ENCODE peak calls at places on chromosome 18, in five cellular contexts. G, W, J, Z and V are unnamed samples.

GRCh38 chr18:58091099-58091611 is 47.1 kb downstream of the NEDD4L start:
- DNase-seq in G (no peak), W (peak), J (no peak), Z (no peak), V (no peak)

GRCh38 chr18:55586841-55587240 is 1.2 kb downstream of the TCF4 start:
- DNase-seq in G (peak), W (no peak), J (no peak), Z (no peak), V (no peak)

GRCh38 chr18:6782861-6783260 is 53.3 kb downstream of the ARHGAP28 start:
- DNase-seq in G (no peak), W (no peak), J (no peak), Z (no peak), V (no peak)

GRCh38 chr18:49621301-49621700 is 59.4 kb downstream of the LIPG start:
- DNase-seq in G (no peak), W (no peak), J (no peak), Z (no peak), V (no peak)

GRCh38 chr18:68267583-68267982 is 447.3 kb downstream of the TMX3 start:
- DNase-seq in G (peak), W (no peak), J (no peak), Z (no peak), V (no peak)

GRCh38 chr18:11119962-11120361 is 29.4 kb downstream of the PIEZO2 start:
- DNase-seq in G (no peak), W (no peak), J (no peak), Z (no peak), V (no peak)

GRCh38 chr18:6751207-6751606 is 21.7 kb downstream of the ARHGAP28 start:
- DNase-seq in G (no peak), W (no peak), J (no peak), Z (no peak), V (no peak)

GRCh38 chr18:32383040-32383819 is 87.5 kb downstream of the GAREM1 start:
- DNase-seq in G (peak), W (no peak), J (no peak), Z (no peak), V (no peak)

GRCh38 chr18:52152036-52152435 is 188.0 kb upstream of the DCC start:
- DNase-seq in G (no peak), W (no peak), J (no peak), Z (no peak), V (no peak)

GRCh38 chr18:26579941-26580618 is 31.7 kb upstream of the KCTD1 start:
- DNase-seq in G (no peak), W (peak), J (no peak), Z (no peak), V (no peak)

DNA sequence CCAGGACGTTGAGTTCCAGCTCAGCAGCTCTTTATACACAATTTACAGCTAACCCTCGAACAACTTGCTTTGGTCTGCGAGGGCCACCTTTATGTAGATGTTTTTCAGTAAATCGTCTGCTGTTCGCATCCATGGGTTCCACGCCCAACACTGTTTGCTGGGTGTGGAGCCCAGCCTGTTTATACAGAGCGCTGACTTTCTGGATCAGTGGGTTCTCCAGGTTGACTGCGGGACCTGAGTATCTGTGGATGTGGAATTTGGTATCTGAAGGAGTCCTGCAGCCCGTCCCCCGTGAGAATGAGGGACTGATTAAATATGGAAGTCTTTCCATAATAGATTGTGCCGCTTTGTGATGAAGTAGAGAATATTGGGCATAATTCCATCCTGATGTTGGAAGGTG is 2.9 kb downstream of the CTDP1 start:
- DNase-seq in G (no peak), W (no peak), J (no peak), Z (no peak), V (no peak)
- H3K27ac ChIP-seq in G (no peak), W (no peak), J (no peak), Z (no peak), V (peak)

GRCh38 chr18:78153362-78153761 is 826.3 kb upstream of the SALL3 start:
- DNase-seq in G (no peak), W (no peak), J (no peak), Z (no peak), V (no peak)

GRCh38 chr18:78150590-78150989 is 829.0 kb upstream of the SALL3 start:
- DNase-seq in G (no peak), W (no peak), J (no peak), Z (no peak), V (no peak)

GRCh38 chr18:78154444-78154843 is 825.2 kb upstream of the SALL3 start:
- DNase-seq in G (no peak), W (no peak), J (no peak), Z (no peak), V (no peak)

GRCh38 chr18:78151234-78151633 is 828.4 kb upstream of the SALL3 start:
- DNase-seq in G (no peak), W (no peak), J (no peak), Z (no peak), V (no peak)

GRCh38 chr18:78151948-78152725 is 827.5 kb upstream of the SALL3 start:
- DNase-seq in G (no peak), W (no peak), J (no peak), Z (no peak), V (no peak)
- H3K27ac ChIP-seq in G (no peak), W (no peak), J (no peak), Z (no peak), V (no peak)

GRCh38 chr18:8124232-8125146 is 484.7 kb upstream of the RAB12 start:
- DNase-seq in G (no peak), W (no peak), J (no peak), Z (no peak), V (no peak)

GRCh38 chr18:8117008-8117376 is 492.2 kb upstream of the RAB12 start:
- DNase-seq in G (peak), W (no peak), J (no peak), Z (no peak), V (no peak)

GRCh38 chr18:8121942-8122480 is 487.2 kb upstream of the RAB12 start:
- DNase-seq in G (peak), W (no peak), J (no peak), Z (no peak), V (no peak)

GRCh38 chr18:8116346-8117007 is 492.8 kb upstream of the RAB12 start:
- DNase-seq in G (peak), W (no peak), J (peak), Z (no peak), V (no peak)

DNA sequence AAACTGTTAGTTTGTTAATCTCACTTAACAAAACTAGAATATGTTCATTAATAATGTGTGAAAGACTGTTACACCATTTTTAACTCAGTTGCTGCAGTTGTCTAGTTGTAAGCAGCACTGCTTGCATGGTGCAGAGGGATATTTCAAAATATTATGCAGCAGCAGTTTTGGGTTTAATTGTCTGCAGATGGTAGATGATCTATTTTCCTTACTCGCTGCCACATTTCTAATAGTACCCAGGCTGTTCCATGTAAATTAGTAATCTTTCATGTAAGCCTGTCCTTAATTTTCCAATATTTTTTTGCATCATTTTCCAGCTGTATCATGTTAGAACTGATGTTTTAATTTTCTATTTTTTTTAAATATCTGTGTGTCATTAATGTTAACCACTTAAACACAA is 488.1 kb upstream of the RAB12 start:
- DNase-seq in G (no peak), W (no peak), J (no peak), Z (no peak), V (no peak)
- H3K27ac ChIP-seq in G (no peak), W (no peak), J (no peak), Z (no peak), V (no peak)

GRCh38 chr18:73647391-73647790 is 500.2 kb downstream of the FBXO15 start:
- DNase-seq in G (peak), W (no peak), J (no peak), Z (no peak), V (no peak)

GRCh38 chr18:73653836-73654235 is 493.8 kb downstream of the FBXO15 start:
- DNase-seq in G (no peak), W (no peak), J (no peak), Z (no peak), V (no peak)

GRCh38 chr18:73653251-73653650 is 494.4 kb downstream of the FBXO15 start:
- DNase-seq in G (no peak), W (no peak), J (no peak), Z (no peak), V (no peak)
- H3K27ac ChIP-seq in G (no peak), W (no peak), J (no peak), Z (no peak), V (no peak)

DNA sequence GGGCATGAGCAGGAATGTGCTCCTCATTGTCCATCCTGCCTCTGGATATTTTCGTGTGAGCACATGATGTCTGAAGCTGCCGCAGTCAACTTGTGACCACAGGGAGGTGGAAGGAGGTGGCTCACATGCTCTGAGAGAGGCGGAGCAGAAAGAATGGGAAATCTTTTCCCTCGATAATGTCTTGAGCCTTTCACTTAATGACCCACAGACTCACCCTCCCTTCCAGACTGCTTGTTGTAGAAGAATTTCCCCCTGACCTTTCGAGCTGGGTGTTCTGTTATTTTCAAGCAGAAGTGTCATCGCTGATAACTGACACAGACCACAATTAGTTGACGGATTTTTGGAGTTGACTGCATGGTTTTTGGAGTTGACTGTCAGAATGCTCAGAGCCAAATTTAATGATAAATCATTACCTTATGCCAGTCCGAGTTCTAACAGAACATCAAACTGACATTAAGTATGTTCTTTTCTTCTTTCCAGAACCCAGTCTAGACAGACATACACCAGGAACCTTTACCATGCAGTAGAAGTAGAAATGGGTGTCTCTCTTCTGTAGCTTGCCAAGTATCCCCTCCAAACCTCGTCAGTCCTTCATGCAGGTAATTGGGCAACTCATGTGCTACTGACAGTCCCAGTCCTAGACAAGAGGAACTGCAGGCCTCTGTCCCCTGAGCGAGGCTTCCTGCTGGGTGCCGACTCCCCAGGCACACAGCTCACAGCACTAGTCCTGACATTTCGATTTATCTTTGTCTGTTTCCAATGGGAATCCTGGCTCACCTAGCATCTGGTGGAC is 29.4 kb upstream of the RTTN start:
- DNase-seq in G (peak), W (no peak), J (no peak), Z (no peak), V (no peak)
- H3K27ac ChIP-seq in G (no peak), W (no peak), J (no peak), Z (no peak), V (no peak)

DNA sequence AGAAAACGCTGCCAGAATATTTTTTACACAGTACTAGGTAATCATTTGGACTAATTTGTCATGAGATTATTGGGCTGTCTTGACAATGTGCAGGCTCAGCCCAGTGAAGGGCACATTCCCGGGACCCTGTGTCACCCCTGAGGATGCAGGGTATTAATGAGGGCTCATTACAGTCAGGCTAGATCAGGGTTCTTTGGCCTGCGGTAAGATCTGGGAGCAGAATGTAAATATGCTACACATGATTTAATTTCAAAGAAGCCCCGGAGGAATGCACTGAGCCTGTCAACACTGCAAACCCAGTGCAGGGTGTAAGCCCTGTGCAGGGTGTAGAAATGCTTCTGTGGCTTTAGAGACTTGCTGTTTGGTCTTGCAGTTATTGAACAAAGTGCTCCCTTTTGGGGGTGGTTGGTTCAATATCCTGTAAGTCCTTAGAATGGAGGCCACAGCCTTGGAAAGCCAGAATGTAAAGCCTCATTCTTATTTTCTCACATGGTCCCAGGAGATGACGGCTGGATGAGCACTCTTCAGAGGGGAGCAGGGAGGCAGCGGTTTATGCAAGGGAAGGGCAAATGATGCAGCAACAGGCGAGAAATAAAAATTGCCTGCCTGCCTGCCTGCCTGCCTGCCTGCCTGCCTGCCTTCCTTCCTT is 148.6 kb downstream of the VAPA start:
- DNase-seq in G (peak), W (no peak), J (no peak), Z (peak), V (no peak)
- H3K27ac ChIP-seq in G (no peak), W (no peak), J (no peak), Z (no peak), V (no peak)

GRCh38 chr18:77134611-77135010 is 2.0 kb upstream of the MBP start:
- DNase-seq in G (no peak), W (no peak), J (no peak), Z (no peak), V (no peak)
- H3K27ac ChIP-seq in G (no peak), W (no peak), J (peak), Z (peak), V (peak)

DNA sequence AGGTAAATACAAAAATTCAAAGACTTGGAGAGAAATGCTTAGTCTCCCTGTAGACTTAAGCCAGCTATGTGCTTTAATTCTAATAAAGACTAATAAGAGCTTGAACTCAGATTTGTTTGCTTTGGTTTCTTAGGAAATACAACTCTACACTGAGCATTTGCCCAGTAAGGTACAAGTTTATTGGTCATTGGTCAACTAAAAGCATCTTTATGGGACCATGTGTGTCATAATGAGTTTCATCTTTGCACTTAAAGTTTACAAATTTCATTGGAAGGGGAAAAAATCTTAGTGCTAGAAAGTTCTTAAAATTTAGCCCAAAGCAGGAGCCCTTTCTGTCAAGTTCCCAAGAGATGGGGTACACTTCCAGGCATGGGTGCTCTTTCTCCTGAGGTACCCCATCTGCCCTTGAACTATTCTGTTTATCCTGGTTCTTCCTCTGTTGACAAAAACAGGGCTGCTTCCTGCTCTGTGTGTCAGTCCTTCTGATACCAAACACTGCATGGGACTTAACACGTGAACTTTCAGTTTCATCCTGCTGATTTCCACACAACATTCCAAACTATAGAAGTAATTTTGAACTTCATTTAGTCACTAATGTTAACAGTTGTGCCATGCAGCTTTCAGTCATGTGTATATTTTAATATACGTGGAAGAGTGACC is 200.2 kb downstream of the TPGS2 start:
- DNase-seq in G (peak), W (no peak), J (no peak), Z (no peak), V (no peak)
- H3K27ac ChIP-seq in G (peak), W (peak), J (peak), Z (peak), V (no peak)

GRCh38 chr18:79577451-79578395 is 101.9 kb upstream of the CTDP1 start:
- DNase-seq in G (peak), W (no peak), J (no peak), Z (no peak), V (peak)

GRCh38 chr18:79574938-79575525 is 104.6 kb upstream of the CTDP1 start:
- DNase-seq in G (no peak), W (peak), J (no peak), Z (no peak), V (peak)

GRCh38 chr18:79578396-79579260 is 101.0 kb upstream of the CTDP1 start:
- DNase-seq in G (no peak), W (no peak), J (no peak), Z (no peak), V (peak)

GRCh38 chr18:79575891-79576685 is 103.5 kb upstream of the CTDP1 start:
- DNase-seq in G (peak), W (no peak), J (peak), Z (no peak), V (peak)

GRCh38 chr18:79576686-79577351 is 102.8 kb upstream of the CTDP1 start:
- DNase-seq in G (peak), W (peak), J (peak), Z (no peak), V (peak)
- H3K27ac ChIP-seq in G (no peak), W (no peak), J (peak), Z (peak), V (no peak)

DNA sequence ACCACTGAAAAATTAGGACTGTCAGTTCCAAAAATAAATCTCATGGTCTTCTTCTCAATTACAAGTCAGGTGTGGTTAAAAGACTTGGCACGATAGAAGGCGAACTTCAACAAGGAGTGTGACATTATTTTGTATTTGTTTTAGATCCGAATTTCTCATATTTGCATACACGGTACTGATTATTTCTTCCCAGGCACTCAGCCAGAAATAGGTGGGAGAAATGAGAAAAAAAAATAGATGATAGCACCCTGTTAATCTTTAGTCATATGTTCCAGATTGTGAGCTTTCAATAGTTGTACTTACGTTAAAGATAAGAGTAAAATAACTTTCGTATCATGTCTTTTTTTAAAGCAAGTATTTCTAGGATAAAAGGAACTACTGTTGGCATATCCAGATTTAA is 106.1 kb downstream of the DTNA start:
- DNase-seq in G (no peak), W (no peak), J (no peak), Z (no peak), V (no peak)
- H3K27ac ChIP-seq in G (no peak), W (no peak), J (peak), Z (no peak), V (no peak)